ENCODE peak calls at places on chromosomes 11 and 22, in four cellular contexts. One of them, this sample, is unnamed.

GRCh38 chr22:40024201-40025061 is 29.7 kb downstream of the FAM83F start:
- DNase-seq in activated CD4-positive, alpha-beta T cell treated with anti-CD3 and anti-CD28 coated beads for 24 hours: peak
- DNase-seq in sigmoid colon: peak
- DNase-seq in SHP77 treated with DMSO at 0.1 percent for 48 hours: no peak
- DNase-seq in this sample: no peak

GRCh38 chr11:35688023-35688422 is 25.4 kb downstream of the TRIM44 start:
- DNase-seq in activated CD4-positive, alpha-beta T cell treated with anti-CD3 and anti-CD28 coated beads for 24 hours: no peak
- DNase-seq in sigmoid colon: no peak
- DNase-seq in SHP77 treated with DMSO at 0.1 percent for 48 hours: no peak
- DNase-seq in this sample: no peak

GRCh38 chr11:69317401-69318092 is 23.6 kb downstream of the MYEOV start:
- DNase-seq in sigmoid colon: peak
- DNase-seq in activated CD4-positive, alpha-beta T cell treated with anti-CD3 and anti-CD28 coated beads for 24 hours: no peak
- DNase-seq in SHP77 treated with DMSO at 0.1 percent for 48 hours: no peak
- DNase-seq in this sample: no peak

GRCh38 chr11:104222464-104222863 is 58.5 kb upstream of the PDGFD start:
- DNase-seq in sigmoid colon: no peak
- DNase-seq in activated CD4-positive, alpha-beta T cell treated with anti-CD3 and anti-CD28 coated beads for 24 hours: no peak
- DNase-seq in SHP77 treated with DMSO at 0.1 percent for 48 hours: no peak
- DNase-seq in this sample: no peak

GRCh38 chr11:78210000-78210608 is 21.4 kb downstream of the USP35 start:
- DNase-seq in activated CD4-positive, alpha-beta T cell treated with anti-CD3 and anti-CD28 coated beads for 24 hours: no peak
- DNase-seq in SHP77 treated with DMSO at 0.1 percent for 48 hours: no peak
- DNase-seq in sigmoid colon: peak
- DNase-seq in this sample: no peak

GRCh38 chr22:49290286-49290685 is 537.4 kb downstream of the BRD1 start:
- DNase-seq in activated CD4-positive, alpha-beta T cell treated with anti-CD3 and anti-CD28 coated beads for 24 hours: no peak
- DNase-seq in sigmoid colon: no peak
- DNase-seq in SHP77 treated with DMSO at 0.1 percent for 48 hours: no peak
- DNase-seq in this sample: no peak

GRCh38 chr11:126461096-126461440 is 105.6 kb downstream of the ST3GAL4 start:
- DNase-seq in activated CD4-positive, alpha-beta T cell treated with anti-CD3 and anti-CD28 coated beads for 24 hours: no peak
- DNase-seq in sigmoid colon: no peak
- DNase-seq in SHP77 treated with DMSO at 0.1 percent for 48 hours: no peak
- DNase-seq in this sample: no peak

GRCh38 chr22:42608481-42609361 is 6.0 kb downstream of the POLDIP3 start:
- DNase-seq in activated CD4-positive, alpha-beta T cell treated with anti-CD3 and anti-CD28 coated beads for 24 hours: no peak
- DNase-seq in SHP77 treated with DMSO at 0.1 percent for 48 hours: no peak
- DNase-seq in sigmoid colon: no peak
- DNase-seq in this sample: no peak

GRCh38 chr11:120652705-120653335 is 141.3 kb downstream of the GRIK4 start:
- DNase-seq in sigmoid colon: no peak
- DNase-seq in SHP77 treated with DMSO at 0.1 percent for 48 hours: no peak
- DNase-seq in activated CD4-positive, alpha-beta T cell treated with anti-CD3 and anti-CD28 coated beads for 24 hours: no peak
- DNase-seq in this sample: no peak

GRCh38 chr11:121145826-121146225 is 44.8 kb downstream of the TECTA start:
- DNase-seq in sigmoid colon: no peak
- DNase-seq in activated CD4-positive, alpha-beta T cell treated with anti-CD3 and anti-CD28 coated beads for 24 hours: no peak
- DNase-seq in SHP77 treated with DMSO at 0.1 percent for 48 hours: no peak
- DNase-seq in this sample: no peak

This sample was measured in iPS DF 6.9.